ENCODE peak calls at places on chromosome 20, in ten cellular contexts. One of them, this sample, is unnamed.
A peak's percentile ranks its signal among the peaks of the same experiment; 100 is the strongest.

GRCh38 chr20:22403860-22404608 is 180.3 kb downstream of the FOXA2 start:
- DNase-seq in uterus: no peak
- DNase-seq in H1: no peak
- DNase-seq in ovary: no peak
- DNase-seq in body of pancreas: peak; percentile 41
- DNase-seq in GM12878: no peak
- DNase-seq in HepG2: peak; percentile 77
- DNase-seq in tibial nerve: no peak
- DNase-seq in Peyer's patch: no peak
- DNase-seq in stomach: no peak
- DNase-seq in this sample: peak; percentile 25

GRCh38 chr20:18698735-18699380 is 111.0 kb downstream of the DTD1 start:
- DNase-seq in uterus: no peak
- DNase-seq in H1: no peak
- DNase-seq in ovary: no peak
- DNase-seq in body of pancreas: no peak
- DNase-seq in GM12878: no peak
- DNase-seq in HepG2: no peak
- DNase-seq in tibial nerve: no peak
- DNase-seq in Peyer's patch: no peak
- DNase-seq in stomach: no peak
- DNase-seq in this sample: no peak

GRCh38 chr20:16607364-16608264 is 34.4 kb upstream of the KIF16B start:
- DNase-seq in uterus: no peak
- DNase-seq in H1: no peak
- DNase-seq in ovary: no peak
- DNase-seq in body of pancreas: peak; percentile 60
- DNase-seq in GM12878: no peak
- DNase-seq in HepG2: peak; percentile 37
- DNase-seq in tibial nerve: no peak
- DNase-seq in Peyer's patch: peak; percentile 69
- DNase-seq in stomach: no peak
- DNase-seq in this sample: no peak

GRCh38 chr20:33995053-33995816 is 1.5 kb downstream of the RALY start:
- DNase-seq in uterus: no peak
- DNase-seq in H1: no peak
- DNase-seq in ovary: peak; percentile 13
- DNase-seq in body of pancreas: peak; percentile 10
- DNase-seq in GM12878: no peak
- DNase-seq in HepG2: no peak
- DNase-seq in tibial nerve: peak; percentile 14
- DNase-seq in Peyer's patch: no peak
- DNase-seq in stomach: no peak
- DNase-seq in this sample: peak; percentile 50

GRCh38 chr20:48131581-48131980 is 346.3 kb upstream of the SULF2 start:
- DNase-seq in uterus: peak; percentile 70
- DNase-seq in H1: no peak
- DNase-seq in ovary: peak; percentile 53
- DNase-seq in body of pancreas: no peak
- DNase-seq in GM12878: no peak
- DNase-seq in HepG2: no peak
- DNase-seq in tibial nerve: no peak
- DNase-seq in Peyer's patch: no peak
- DNase-seq in stomach: no peak
- DNase-seq in this sample: peak; percentile 33

GRCh38 chr20:8489094-8489883 is 357.2 kb downstream of the PLCB1 start:
- DNase-seq in uterus: peak; percentile 27
- DNase-seq in H1: no peak
- DNase-seq in ovary: no peak
- DNase-seq in body of pancreas: no peak
- DNase-seq in GM12878: no peak
- DNase-seq in HepG2: peak; percentile 45
- DNase-seq in tibial nerve: no peak
- DNase-seq in Peyer's patch: no peak
- DNase-seq in stomach: no peak
- DNase-seq in this sample: no peak

GRCh38 chr20:33822423-33822822 is 11.3 kb downstream of the CHMP4B start:
- DNase-seq in uterus: no peak
- DNase-seq in H1: no peak
- DNase-seq in ovary: no peak
- DNase-seq in body of pancreas: no peak
- DNase-seq in GM12878: no peak
- DNase-seq in HepG2: no peak
- DNase-seq in tibial nerve: no peak
- DNase-seq in Peyer's patch: no peak
- DNase-seq in stomach: no peak
- DNase-seq in this sample: no peak

GRCh38 chr20:47557218-47557617 is 55.5 kb downstream of the NCOA3 start:
- DNase-seq in uterus: no peak
- DNase-seq in H1: no peak
- DNase-seq in ovary: no peak
- DNase-seq in body of pancreas: no peak
- DNase-seq in GM12878: no peak
- DNase-seq in HepG2: no peak
- DNase-seq in tibial nerve: no peak
- DNase-seq in Peyer's patch: no peak
- DNase-seq in stomach: no peak
- DNase-seq in this sample: no peak

GRCh38 chr20:47352332-47353223 is 3.9 kb downstream of the ZMYND8 start:
- DNase-seq in uterus: no peak
- DNase-seq in H1: no peak
- DNase-seq in ovary: peak; percentile 40
- DNase-seq in body of pancreas: peak; percentile 93
- DNase-seq in GM12878: no peak
- DNase-seq in HepG2: no peak
- DNase-seq in tibial nerve: no peak
- DNase-seq in Peyer's patch: no peak
- DNase-seq in stomach: peak; percentile 86
- DNase-seq in this sample: no peak

GRCh38 chr20:58174708-58175287 is 53.7 kb downstream of the ANKRD60 start:
- DNase-seq in uterus: peak; percentile 75
- DNase-seq in H1: no peak
- DNase-seq in ovary: peak; percentile 80
- DNase-seq in body of pancreas: no peak
- DNase-seq in GM12878: no peak
- DNase-seq in HepG2: no peak
- DNase-seq in tibial nerve: peak; percentile 85
- DNase-seq in Peyer's patch: no peak
- DNase-seq in stomach: no peak
- DNase-seq in this sample: peak; percentile 68

GRCh38 chr20:49615401-49616153 is 47.6 kb upstream of the PTGIS start:
- DNase-seq in uterus: no peak
- DNase-seq in H1: no peak
- DNase-seq in ovary: no peak
- DNase-seq in body of pancreas: peak; percentile 46
- DNase-seq in GM12878: no peak
- DNase-seq in HepG2: peak; percentile 62
- DNase-seq in tibial nerve: no peak
- DNase-seq in Peyer's patch: peak; percentile 86
- DNase-seq in stomach: peak; percentile 81
- DNase-seq in this sample: peak; percentile 63

GRCh38 chr20:37408930-37409210 is 62.9 kb downstream of the SRC start:
- DNase-seq in uterus: no peak
- DNase-seq in H1: no peak
- DNase-seq in ovary: no peak
- DNase-seq in body of pancreas: no peak
- DNase-seq in GM12878: no peak
- DNase-seq in HepG2: no peak
- DNase-seq in tibial nerve: no peak
- DNase-seq in Peyer's patch: no peak
- DNase-seq in stomach: no peak
- DNase-seq in this sample: no peak
- TF ChIP-seq POLR2A in uterus: no peak
- TF ChIP-seq POLR2A in H1: no peak
- TF ChIP-seq POLR2A in ovary: no peak
- TF ChIP-seq POLR2A in body of pancreas: no peak
- TF ChIP-seq POLR2A in GM12878: no peak
- TF ChIP-seq POLR2A in HepG2: no peak
- TF ChIP-seq POLR2A in tibial nerve: no peak
- TF ChIP-seq POLR2A in Peyer's patch: no peak
- TF ChIP-seq POLR2A in stomach: no peak
- TF ChIP-seq POLR2A in this sample: no peak

GRCh38 chr20:50691585-50692552 is 527 bp upstream of the RIPOR3 start:
- DNase-seq in uterus: peak; percentile 48
- DNase-seq in H1: no peak
- DNase-seq in ovary: no peak
- DNase-seq in body of pancreas: no peak
- DNase-seq in GM12878: no peak
- DNase-seq in HepG2: no peak
- DNase-seq in tibial nerve: peak; percentile 19
- DNase-seq in Peyer's patch: no peak
- DNase-seq in stomach: no peak
- DNase-seq in this sample: peak; percentile 80
- H3K4me3 ChIP-seq in uterus: peak overlapping the region; percentile 52
- H3K4me3 ChIP-seq in H1: peak overlapping the region; percentile 64
- H3K4me3 ChIP-seq in ovary: peak overlapping the region; percentile 41
- H3K4me3 ChIP-seq in body of pancreas: no peak overlapping the region
- H3K4me3 ChIP-seq in GM12878: no peak overlapping the region
- H3K4me3 ChIP-seq in HepG2: no peak overlapping the region
- H3K4me3 ChIP-seq in tibial nerve: peak overlapping the region; percentile 36
- H3K4me3 ChIP-seq in Peyer's patch: peak overlapping the region; percentile 23
- H3K4me3 ChIP-seq in stomach: peak overlapping the region; percentile 57
- H3K4me3 ChIP-seq in this sample: peak overlapping the region; percentile 60

GRCh38 chr20:37333130-37333847 is 12.7 kb upstream of the SRC start:
- DNase-seq in uterus: no peak
- DNase-seq in H1: no peak
- DNase-seq in ovary: no peak
- DNase-seq in body of pancreas: no peak
- DNase-seq in GM12878: no peak
- DNase-seq in HepG2: no peak
- DNase-seq in tibial nerve: no peak
- DNase-seq in Peyer's patch: no peak
- DNase-seq in stomach: no peak
- DNase-seq in this sample: no peak

GRCh38 chr20:37333848-37334318 is 12.1 kb upstream of the SRC start:
- DNase-seq in uterus: no peak
- DNase-seq in H1: no peak
- DNase-seq in ovary: no peak
- DNase-seq in body of pancreas: no peak
- DNase-seq in GM12878: no peak
- DNase-seq in HepG2: peak; percentile 50
- DNase-seq in tibial nerve: no peak
- DNase-seq in Peyer's patch: no peak
- DNase-seq in stomach: no peak
- DNase-seq in this sample: no peak

GRCh38 chr20:37330316-37330715 is 15.6 kb upstream of the SRC start:
- DNase-seq in uterus: no peak
- DNase-seq in H1: no peak
- DNase-seq in ovary: no peak
- DNase-seq in body of pancreas: no peak
- DNase-seq in GM12878: no peak
- DNase-seq in HepG2: no peak
- DNase-seq in tibial nerve: no peak
- DNase-seq in Peyer's patch: no peak
- DNase-seq in stomach: no peak
- DNase-seq in this sample: no peak

GRCh38 chr20:37329481-37330165 is 16.3 kb upstream of the SRC start:
- DNase-seq in uterus: no peak
- DNase-seq in H1: no peak
- DNase-seq in ovary: no peak
- DNase-seq in body of pancreas: no peak
- DNase-seq in GM12878: no peak
- DNase-seq in HepG2: peak; percentile 60
- DNase-seq in tibial nerve: no peak
- DNase-seq in Peyer's patch: no peak
- DNase-seq in stomach: no peak
- DNase-seq in this sample: no peak

DNA sequence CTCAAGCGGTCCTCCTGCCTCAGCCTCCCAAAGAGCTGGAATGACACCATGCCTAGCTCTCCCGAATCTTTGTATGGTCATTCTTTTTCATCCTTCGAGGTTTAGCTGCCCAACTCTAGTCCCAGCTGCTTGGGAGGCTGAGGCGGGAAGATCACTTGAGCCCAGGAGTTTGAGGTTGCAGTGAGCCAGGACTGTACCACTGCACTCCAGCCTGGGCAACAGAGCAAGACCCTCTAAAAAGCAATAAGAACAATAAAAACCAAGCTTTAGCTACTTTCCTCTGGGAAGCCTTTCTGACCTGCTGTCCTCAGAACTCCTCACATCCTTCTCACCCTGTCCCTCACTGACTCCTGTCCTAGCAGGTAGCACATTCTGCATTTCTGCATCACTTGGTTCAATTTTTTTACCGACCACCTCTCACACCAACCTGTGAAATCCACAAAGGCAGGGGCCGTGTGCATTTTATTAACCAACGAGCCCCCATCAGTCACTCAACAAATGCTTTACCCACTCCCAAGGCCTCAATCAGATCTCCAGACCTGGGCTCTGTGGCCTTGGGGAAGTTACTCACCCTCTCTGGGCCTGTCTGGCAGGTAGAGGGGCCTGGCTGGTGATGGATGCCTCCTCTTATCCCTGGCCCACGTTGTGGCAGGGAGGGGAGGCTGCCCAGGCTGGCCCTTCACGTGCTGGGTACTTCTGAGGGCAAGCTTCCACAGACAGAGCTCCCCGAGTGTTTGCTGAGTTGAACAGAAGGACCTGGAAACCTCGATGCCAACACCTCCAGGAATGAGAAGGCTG is 14.7 kb upstream of the SRC start:
- DNase-seq in uterus: no peak
- DNase-seq in H1: no peak
- DNase-seq in ovary: no peak
- DNase-seq in body of pancreas: no peak
- DNase-seq in GM12878: no peak
- DNase-seq in HepG2: no peak
- DNase-seq in tibial nerve: no peak
- DNase-seq in Peyer's patch: no peak
- DNase-seq in stomach: no peak
- DNase-seq in this sample: no peak
- TF ChIP-seq CTCF in uterus: no peak
- TF ChIP-seq CTCF in H1: no peak
- TF ChIP-seq CTCF in ovary: no peak
- TF ChIP-seq CTCF in body of pancreas: no peak
- TF ChIP-seq CTCF in GM12878: no peak
- TF ChIP-seq CTCF in HepG2: no peak
- TF ChIP-seq CTCF in tibial nerve: no peak
- TF ChIP-seq CTCF in Peyer's patch: no peak
- TF ChIP-seq CTCF in stomach: no peak
- TF ChIP-seq CTCF in this sample: no peak

DNA sequence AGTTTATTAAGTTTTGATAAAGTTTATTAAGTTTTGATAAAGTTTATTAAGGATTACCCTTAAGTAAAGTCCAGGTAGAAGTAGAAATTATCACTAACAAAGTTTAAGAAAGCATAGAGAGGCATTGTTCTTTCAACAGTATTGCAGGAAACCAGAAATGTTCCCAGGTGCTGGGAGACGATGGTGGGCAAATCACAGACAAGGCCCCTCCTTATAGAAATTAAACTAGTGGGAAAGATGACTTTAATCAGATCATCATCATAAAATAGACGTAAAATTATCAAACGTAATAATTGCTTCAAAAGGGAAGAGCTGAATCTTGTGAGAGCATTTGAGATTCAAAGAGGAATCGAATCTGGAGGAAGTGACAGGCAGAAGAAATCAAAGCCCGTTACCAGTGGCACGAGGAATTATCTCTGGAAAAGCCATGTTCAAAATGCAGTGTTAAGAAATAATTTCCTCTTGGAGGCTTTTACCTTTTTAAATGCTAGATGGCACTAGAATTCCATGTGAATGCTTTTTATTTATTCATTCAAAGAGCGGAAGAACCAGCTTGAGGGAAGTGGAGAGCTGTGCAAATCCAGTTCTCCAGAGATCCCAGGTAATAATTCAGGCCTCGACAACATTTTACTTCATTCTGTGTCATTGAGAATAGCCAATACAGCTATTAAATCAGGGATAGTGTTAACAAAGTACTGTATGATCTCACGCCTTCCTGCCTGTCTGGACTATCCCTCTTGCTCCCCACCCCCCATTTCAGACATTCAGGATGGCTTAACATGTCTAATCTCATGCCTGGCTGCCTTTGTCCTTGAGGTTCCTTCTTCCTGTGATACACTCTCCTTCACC is 1.0 kb upstream of the APMAP start:
- DNase-seq in uterus: no peak
- DNase-seq in H1: no peak
- DNase-seq in ovary: no peak
- DNase-seq in body of pancreas: no peak
- DNase-seq in GM12878: no peak
- DNase-seq in HepG2: peak; percentile 57
- DNase-seq in tibial nerve: no peak
- DNase-seq in Peyer's patch: no peak
- DNase-seq in stomach: no peak
- DNase-seq in this sample: no peak
- TF ChIP-seq POLR2A in uterus: no peak
- TF ChIP-seq POLR2A in H1: no peak
- TF ChIP-seq POLR2A in ovary: no peak
- TF ChIP-seq POLR2A in body of pancreas: no peak
- TF ChIP-seq POLR2A in GM12878: no peak
- TF ChIP-seq POLR2A in HepG2: no peak
- TF ChIP-seq POLR2A in tibial nerve: no peak
- TF ChIP-seq POLR2A in Peyer's patch: no peak
- TF ChIP-seq POLR2A in stomach: no peak
- TF ChIP-seq POLR2A in this sample: no peak